ENCODE peak calls at places on chromosomes 7 and 10, in eight cellular contexts. Y, O, Q, L, I, S, V and B are unnamed samples. For H3K9me3, the result is how much of the 10 kb centered on the place peaks cover.

GRCh38 chr10:30151581-30152389 is 92.4 kb upstream of the JCAD start:
- DNase-seq in L (peak), I (no peak), Y (no peak), O (no peak), S (peak), Q (no peak), V (peak), B (peak)

GRCh38 chr7:107692501-107692900 is 31.9 kb downstream of the SLC26A4 start:
- DNase-seq in Y (no peak), V (peak), Q (no peak), I (no peak), O (no peak), S (no peak), L (no peak), B (no peak)

GRCh38 chr10:28532223-28532508 is 752 bp upstream of the WAC start:
- DNase-seq in L (no peak), V (peak), O (no peak), Q (no peak), Y (no peak), I (no peak), S (no peak), B (peak)

GRCh38 chr7:116311816-116312471 is 101.6 kb downstream of the TES start:
- DNase-seq in S (no peak), L (no peak), Y (no peak), V (no peak), O (no peak), Q (no peak), I (no peak), B (no peak)

GRCh38 chr10:85978566-85979358 is 387.8 kb downstream of the GRID1 start:
- DNase-seq in Q (no peak), L (no peak), O (no peak), S (peak), V (no peak), Y (no peak), I (no peak), B (no peak)

GRCh38 chr7:35878356-35878755 is 77.5 kb downstream of the SEPTIN7 start:
- DNase-seq in Y (no peak), Q (no peak), I (no peak), O (no peak), L (no peak), V (peak), S (no peak), B (no peak)

GRCh38 chr7:22544245-22544644 is 44.3 kb upstream of the STEAP1B start:
- DNase-seq in Q (no peak), V (no peak), L (no peak), Y (no peak), O (no peak), S (no peak), I (no peak), B (no peak)

GRCh38 chr7:79452032-79452494 is 1.4 kb downstream of the MAGI2 start:
- DNase-seq in Q (peak), I (peak), S (peak), Y (peak), L (no peak), O (peak), V (peak), B (peak)

GRCh38 chr10:78756604-78757442 is 311.9 kb upstream of the ZMIZ1 start:
- DNase-seq in V (peak), L (peak), O (peak), Y (no peak), Q (peak), I (peak), S (peak), B (peak)

GRCh38 chr7:128848289-128849155 is 14.1 kb upstream of the ATP6V1F start:
- DNase-seq in Y (no peak), Q (no peak), I (no peak), V (no peak), L (no peak), S (no peak), O (no peak), B (no peak)

GRCh38 chr7:83305027-83305426 is 142.3 kb upstream of the PCLO start:
- DNase-seq in O (no peak), Y (no peak), I (no peak), L (no peak), V (no peak), Q (no peak), S (no peak), B (no peak)

GRCh38 chr7:22983257-22983855 is 30.6 kb downstream of the HYCC1 start:
- DNase-seq in S (no peak), V (peak), Y (no peak), O (no peak), I (no peak), L (no peak), Q (no peak), B (no peak)

GRCh38 chr7:44111759-44112158 is 7.6 kb downstream of the AEBP1 start:
- DNase-seq in Y (no peak), V (no peak), Q (no peak), L (no peak), O (no peak), I (no peak), S (no peak), B (no peak)

GRCh38 chr7:132307465-132307864 is 268.8 kb downstream of the PLXNA4 start:
- DNase-seq in Q (no peak), L (no peak), V (no peak), S (no peak), O (no peak), Y (no peak), I (no peak), B (no peak)

GRCh38 chr7:100109521-100110163 is 8.2 kb downstream of the AP4M1 start:
- DNase-seq in S (no peak), Q (no peak), I (no peak), L (no peak), O (no peak), V (no peak), Y (no peak), B (no peak)

GRCh38 chr7:100111156-100111555 is 8.0 kb downstream of the TAF6 start:
- DNase-seq in O (no peak), L (no peak), V (no peak), I (no peak), S (no peak), Y (no peak), Q (no peak), B (no peak)

GRCh38 chr7:100107890-100108289 is 6.4 kb downstream of the AP4M1 start:
- DNase-seq in L (no peak), S (no peak), I (no peak), O (no peak), Y (no peak), V (no peak), Q (no peak), B (no peak)

GRCh38 chr7:100115026-100115425 is 4.1 kb downstream of the TAF6 start:
- DNase-seq in I (no peak), L (no peak), V (no peak), S (no peak), Q (no peak), O (no peak), Y (no peak), B (no peak)

GRCh38 chr7:100111914-100112313 is 7.2 kb downstream of the TAF6 start:
- DNase-seq in S (no peak), Y (no peak), Q (no peak), L (no peak), O (no peak), I (no peak), V (no peak), B (no peak)
- TF ChIP-seq CTCF in S (no peak), Y (no peak), Q (no peak), L (no peak), O (no peak), I (no peak), V (no peak), B (no peak)

DNA sequence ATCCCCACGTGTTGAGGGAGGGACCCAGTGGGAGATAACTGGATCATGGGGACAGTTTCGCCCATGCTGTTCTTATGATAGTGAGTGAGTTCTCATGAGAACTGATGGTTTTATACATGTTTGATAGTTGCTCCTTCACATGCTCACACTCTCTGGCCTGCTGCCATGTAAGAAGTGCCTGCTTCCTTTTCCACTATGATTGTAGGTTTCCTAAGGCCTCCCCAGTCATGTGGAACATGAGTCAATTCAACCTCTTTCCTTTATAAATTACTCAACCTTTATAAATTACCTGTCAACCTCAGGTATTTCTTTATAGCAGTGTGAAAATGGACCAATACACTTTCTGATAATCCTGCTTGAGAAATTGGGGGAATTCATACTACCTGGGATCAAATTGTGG is 80.2 kb downstream of the ZNF37A start:
- DNase-seq in I (no peak), O (no peak), V (no peak), L (no peak), S (no peak), Y (no peak), Q (no peak), B (no peak)
- H3K9me3 ChIP-seq in I (under half), O (under half), V (under half), L (under half), S (under half), Y (under half), Q (under half), B (under half)

GRCh38 chr10:7301039-7301768 is 109.6 kb downstream of the SFMBT2 start:
- DNase-seq in O (no peak), V (no peak), S (no peak), Y (peak), I (no peak), L (no peak), Q (no peak), B (no peak)
- TF ChIP-seq CTCF in O (no peak), V (no peak), S (no peak), Y (peak), I (no peak), L (peak), Q (no peak), B (no peak)

GRCh38 chr7:150461520-150461919 is 11.1 kb downstream of the GIMAP8 start:
- DNase-seq in S (no peak), V (no peak), O (no peak), I (no peak), L (no peak), Y (no peak), Q (no peak), B (no peak)

GRCh38 chr7:150463461-150463860 is 13.0 kb downstream of the GIMAP8 start:
- DNase-seq in S (no peak), V (no peak), Q (no peak), Y (no peak), O (no peak), I (no peak), L (no peak), B (no peak)

GRCh38 chr7:150458235-150458634 is 7.8 kb downstream of the GIMAP8 start:
- DNase-seq in V (no peak), S (no peak), Y (no peak), L (no peak), I (no peak), O (no peak), Q (no peak), B (no peak)

GRCh38 chr7:150462413-150462812 is 12.0 kb downstream of the GIMAP8 start:
- DNase-seq in L (no peak), I (no peak), O (no peak), V (no peak), Q (no peak), S (no peak), Y (no peak), B (no peak)

GRCh38 chr7:150458756-150459155 is 8.3 kb downstream of the GIMAP8 start:
- DNase-seq in V (no peak), L (no peak), Q (no peak), Y (no peak), S (no peak), I (no peak), O (no peak), B (no peak)
- H3K9me3 ChIP-seq in V (under half), L (under half), Q (under half), Y (under half), S (under half), I (under half), O (under half), B (under half)

DNA sequence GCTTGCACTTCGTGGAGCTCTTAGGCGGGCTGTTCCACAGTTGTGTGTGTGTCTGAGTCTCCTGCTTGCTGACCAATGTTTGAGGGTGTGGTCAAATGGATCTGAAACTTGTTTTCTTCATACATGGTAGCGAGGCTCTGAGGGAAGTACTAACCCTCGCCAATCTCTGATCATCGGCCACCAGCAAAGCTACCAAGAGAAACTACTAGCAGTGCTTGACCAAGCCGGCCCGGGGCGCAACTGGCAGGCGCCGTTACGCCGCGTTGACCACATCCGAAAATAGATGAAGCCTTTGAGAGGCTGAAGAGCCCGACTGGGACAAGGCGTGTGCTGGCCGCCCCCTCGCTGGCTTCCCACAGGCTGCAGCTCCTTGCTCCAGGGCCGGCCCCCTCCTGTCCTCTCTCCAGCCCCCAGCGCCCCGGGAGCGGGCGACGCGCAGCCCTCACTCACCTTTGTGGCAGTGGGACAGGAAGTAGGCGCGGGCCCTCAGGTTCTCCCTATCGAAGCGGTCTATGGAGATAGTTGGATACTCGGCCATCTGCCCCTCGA is 370 bp downstream of the DCLRE1C start:
- DNase-seq in O (no peak), L (peak), S (peak), I (no peak), Y (peak), Q (peak), V (peak), B (no peak)
- TF ChIP-seq CTCF in O (no peak), L (no peak), S (no peak), I (no peak), Y (no peak), Q (no peak), V (peak), B (no peak)

DNA sequence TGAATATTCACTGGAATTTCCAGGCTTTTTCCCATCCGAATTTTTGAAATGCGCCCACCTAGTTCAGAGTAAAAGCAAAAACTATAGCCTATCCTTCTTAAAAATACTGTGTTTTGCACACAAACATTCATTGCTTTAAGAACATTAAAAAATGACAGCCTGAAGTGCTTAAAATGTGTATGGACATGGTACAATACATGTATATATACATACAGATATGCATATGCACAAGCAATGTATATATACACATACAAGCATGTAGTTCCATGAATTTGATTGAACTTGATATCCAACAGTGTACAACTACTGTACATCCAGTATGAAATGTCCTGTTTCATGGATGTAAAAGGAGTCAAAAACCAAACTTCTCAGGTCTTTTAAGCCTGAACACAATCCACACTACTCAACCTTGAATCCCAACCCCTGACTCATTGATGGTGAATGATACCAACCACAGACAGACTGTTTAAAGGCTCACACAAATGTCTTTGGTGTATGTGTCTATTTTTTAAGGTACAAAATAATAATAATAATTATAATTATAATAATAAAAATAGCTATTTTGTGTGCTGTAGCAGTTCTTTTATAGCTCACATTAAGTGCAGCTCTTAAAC is 14.8 kb downstream of the INHBA start:
- DNase-seq in S (no peak), O (no peak), L (no peak), V (peak), I (no peak), Y (no peak), Q (no peak), B (no peak)
- H3K9me3 ChIP-seq in S (under half), O (under half), L (under half), V (under half), I (under half), Y (under half), Q (under half), B (under half)

GRCh38 chr10:118106426-118106825 is 59.7 kb upstream of the RAB11FIP2 start:
- DNase-seq in Q (no peak), Y (peak), I (peak), L (peak), S (no peak), V (peak), O (no peak), B (no peak)

GRCh38 chr10:118101501-118101900 is 54.8 kb upstream of the RAB11FIP2 start:
- DNase-seq in O (no peak), L (no peak), Y (no peak), S (no peak), Q (no peak), I (no peak), V (peak), B (no peak)

GRCh38 chr10:118107541-118107940 is 60.8 kb upstream of the RAB11FIP2 start:
- DNase-seq in Q (no peak), Y (no peak), V (no peak), O (no peak), S (no peak), I (no peak), L (no peak), B (no peak)

GRCh38 chr10:118107040-118107439 is 60.3 kb upstream of the RAB11FIP2 start:
- DNase-seq in Q (no peak), S (no peak), V (no peak), Y (no peak), L (no peak), I (no peak), O (no peak), B (no peak)

GRCh38 chr10:118102116-118102515 is 55.4 kb upstream of the RAB11FIP2 start:
- DNase-seq in L (no peak), O (no peak), Y (no peak), Q (no peak), S (no peak), I (no peak), V (peak), B (no peak)
- TF ChIP-seq CTCF in L (no peak), O (no peak), Y (no peak), Q (no peak), S (no peak), I (no peak), V (no peak), B (no peak)

GRCh38 chr10:65024886-65025285 is 1503.7 kb downstream of the REEP3 start:
- DNase-seq in V (no peak), O (no peak), Y (no peak), L (no peak), I (no peak), S (no peak), Q (no peak), B (no peak)

GRCh38 chr10:65032867-65033769 is 1511.9 kb downstream of the REEP3 start:
- DNase-seq in Q (no peak), Y (no peak), V (no peak), S (no peak), I (no peak), O (no peak), L (no peak), B (peak)

GRCh38 chr10:65033957-65034356 is 1512.8 kb downstream of the REEP3 start:
- DNase-seq in L (no peak), Q (no peak), S (no peak), O (no peak), V (no peak), I (peak), Y (no peak), B (peak)

GRCh38 chr10:65030263-65030662 is 1509.1 kb downstream of the REEP3 start:
- DNase-seq in Y (no peak), V (no peak), O (no peak), Q (no peak), S (no peak), L (no peak), I (no peak), B (no peak)
- H3K9me3 ChIP-seq in Y (under half), V (under half), O (under half), Q (under half), S (under half), L (under half), I (under half), B (under half)

GRCh38 chr7:104950754-104951153 is 63.3 kb upstream of the KMT2E start:
- DNase-seq in S (no peak), Y (no peak), I (no peak), O (no peak), Q (no peak), V (no peak), L (no peak), B (no peak)

GRCh38 chr7:104955276-104955675 is 58.7 kb upstream of the KMT2E start:
- DNase-seq in I (no peak), V (no peak), Y (no peak), S (no peak), O (no peak), Q (no peak), L (no peak), B (no peak)

GRCh38 chr7:104950006-104950405 is 64.0 kb upstream of the KMT2E start:
- DNase-seq in L (no peak), Y (no peak), O (no peak), I (no peak), Q (no peak), S (no peak), V (no peak), B (no peak)

GRCh38 chr7:104946338-104946737 is 67.7 kb upstream of the KMT2E start:
- DNase-seq in V (no peak), Q (no peak), L (no peak), O (no peak), S (no peak), Y (no peak), I (no peak), B (no peak)

GRCh38 chr7:104951546-104951945 is 62.5 kb upstream of the KMT2E start:
- DNase-seq in I (no peak), O (no peak), Y (no peak), Q (no peak), V (peak), S (no peak), L (no peak), B (no peak)
- TF ChIP-seq CTCF in I (no peak), O (no peak), Y (no peak), Q (no peak), V (no peak), S (no peak), L (no peak), B (no peak)

GRCh38 chr10:132897516-132898381 is 44.6 kb downstream of the CFAP46 start:
- DNase-seq in L (no peak), Y (no peak), Q (no peak), V (no peak), O (no peak), I (no peak), S (no peak), B (no peak)

GRCh38 chr10:132899751-132900065 is 42.7 kb downstream of the CFAP46 start:
- DNase-seq in L (no peak), Y (no peak), Q (peak), S (no peak), O (no peak), I (no peak), V (no peak), B (no peak)

GRCh38 chr10:132900211-132900756 is 42.1 kb downstream of the CFAP46 start:
- DNase-seq in L (no peak), S (no peak), V (no peak), Q (peak), Y (no peak), I (no peak), O (no peak), B (no peak)

GRCh38 chr10:132898391-132899053 is 43.8 kb downstream of the CFAP46 start:
- DNase-seq in L (no peak), Y (no peak), V (no peak), I (no peak), O (no peak), S (no peak), Q (no peak), B (no peak)

DNA sequence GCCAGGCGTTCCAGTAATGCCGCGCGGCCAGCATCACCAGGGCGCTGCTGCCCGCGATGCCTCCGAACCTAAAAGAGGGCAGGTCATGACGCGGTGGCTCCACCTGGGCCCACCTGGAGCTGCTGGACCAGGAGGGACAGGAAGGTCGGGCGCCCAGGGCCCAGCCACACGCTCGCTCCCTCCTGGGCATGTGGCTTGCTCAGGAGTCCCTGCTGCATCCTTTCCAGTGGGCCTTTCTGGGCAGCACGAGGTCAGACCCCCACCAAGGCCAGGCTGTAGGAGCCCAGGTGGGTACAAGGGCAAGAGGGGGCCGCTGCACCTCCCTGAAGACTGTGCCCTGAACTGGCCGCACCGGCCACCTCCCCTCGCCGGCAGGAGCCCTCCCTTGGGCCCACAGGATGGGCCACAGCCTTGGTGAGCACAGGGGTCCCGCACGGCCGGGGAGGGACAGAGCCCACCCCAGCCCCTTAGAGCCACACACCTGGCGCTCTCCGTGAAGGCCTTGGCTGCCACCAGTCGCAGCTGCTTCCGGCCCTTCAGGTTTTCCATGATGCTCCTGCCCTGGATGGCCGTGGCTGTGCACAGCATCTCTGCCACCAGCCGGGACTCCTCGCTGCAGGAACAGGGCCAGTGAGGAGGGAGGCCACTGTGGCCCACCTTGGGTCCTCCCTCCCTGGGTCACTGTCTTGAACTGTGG is 43.2 kb downstream of the CFAP46 start:
- DNase-seq in Y (no peak), Q (peak), I (no peak), V (no peak), S (no peak), L (no peak), O (no peak), B (peak)
- H3K9me3 ChIP-seq in Y (under half), Q (under half), I (under half), V (under half), S (under half), L (under half), O (under half), B (under half)